ENCODE peak calls at places on chromosomes 1 and 21, in ten cellular contexts. I is T-helper 2 cell; A is T-helper 9 cell; E is head of caudate nucleus; U is naive thymus-derived CD8-positive, alpha-beta T cell; R is aorta; F is naive B cell; W is cardiac fibroblast; Y is transverse colon; S is stimulated activated naive CD8-positive, alpha-beta T cell treated with anti-CD3 and anti-CD28 coated beads, Interleukin-15, Interleukin-2, amounts not matched to agents 100 U/mL and 50 U/mL, for 24 hours. T is an unnamed sample.

GRCh38 chr1:228939881-228940392 is 204.7 kb downstream of the RHOU start:
- DNase-seq in I (no peak), A (no peak), E (no peak), U (no peak), R (no peak), F (no peak), W (no peak), Y (no peak), S (no peak), T (no peak)

GRCh38 chr1:110112656-110113055 is 413 bp downstream of the UBL4B start:
- DNase-seq in I (no peak), A (no peak), E (no peak), U (no peak), R (no peak), F (no peak), W (no peak), Y (no peak), S (no peak), T (no peak)

GRCh38 chr21:42621166-42621827 is 32.1 kb upstream of the PDE9A start:
- DNase-seq in I (no peak), A (no peak), E (no peak), U (no peak), R (no peak), F (no peak), W (peak), Y (peak), S (no peak), T (no peak)

GRCh38 chr1:113320972-113321680 is 69.2 kb upstream of the MAGI3 start:
- DNase-seq in I (no peak), A (no peak), E (no peak), U (no peak), R (no peak), F (no peak), W (no peak), Y (no peak), S (no peak), T (no peak)

GRCh38 chr1:41864471-41865040 is 54.2 kb downstream of the HIVEP3 start:
- DNase-seq in I (no peak), A (no peak), E (no peak), U (no peak), R (no peak), F (no peak), W (no peak), Y (no peak), S (no peak), T (no peak)

GRCh38 chr1:39952359-39953110 is 2.4 kb upstream of the MFSD2A start:
- DNase-seq in I (no peak), A (no peak), E (peak), U (no peak), R (no peak), F (no peak), W (peak), Y (no peak), S (no peak), T (no peak)

GRCh38 chr1:1540015-1540816 is at the start of gene TMEM240:
- DNase-seq in I (peak), A (peak), E (peak), U (peak), R (peak), F (no peak), W (peak), Y (peak), S (peak), T (peak)

GRCh38 chr1:55708781-55709180 is 493.6 kb upstream of the USP24 start:
- DNase-seq in I (no peak), A (no peak), E (no peak), U (no peak), R (no peak), F (no peak), W (peak), Y (no peak), S (no peak), T (no peak)

GRCh38 chr1:240004086-240004749 is 87.5 kb upstream of the FMN2 start:
- DNase-seq in I (peak), A (no peak), E (no peak), U (no peak), R (no peak), F (no peak), W (no peak), Y (no peak), S (peak), T (no peak)

GRCh38 chr1:62034790-62035189 is 159.9 kb upstream of the L1TD1 start:
- DNase-seq in I (no peak), A (no peak), E (no peak), U (no peak), R (no peak), F (no peak), W (no peak), Y (no peak), S (no peak), T (no peak)

GRCh38 chr1:53198241-53198651 is 1.6 kb downstream of the CPT2 start:
- DNase-seq in I (peak), A (no peak), E (no peak), U (no peak), R (no peak), F (no peak), W (peak), Y (peak), S (no peak), T (no peak)

GRCh38 chr1:223129229-223129851 is 13.7 kb downstream of the TLR5 start:
- DNase-seq in I (peak), A (peak), E (peak), U (peak), R (peak), F (peak), W (peak), Y (peak), S (peak), T (peak)

GRCh38 chr1:176854725-176855433 is 309.6 kb downstream of the ASTN1 start:
- DNase-seq in I (no peak), A (no peak), E (no peak), U (no peak), R (no peak), F (no peak), W (no peak), Y (no peak), S (no peak), T (no peak)

GRCh38 chr1:39529901-39530535 is 38.6 kb downstream of the BMP8A start:
- DNase-seq in I (no peak), A (no peak), E (no peak), U (no peak), R (no peak), F (no peak), W (no peak), Y (no peak), S (no peak), T (no peak)

GRCh38 chr1:213984387-213985180 is 3.2 kb upstream of the PROX1 start:
- DNase-seq in I (peak), A (no peak), E (no peak), U (no peak), R (no peak), F (no peak), W (no peak), Y (no peak), S (no peak), T (no peak)

T was measured in effector CD8-positive, alpha-beta T cell.